ENCODE peak calls at places on chromosomes 13 and 19, in eight cellular contexts. U, N, M, Y, J, E, C and B are unnamed samples. For H3K4me1, the result is how much of the 10 kb centered on the place peaks cover.

GRCh38 chr19:9498183-9498902 is at the start of gene ZNF560:
- DNase-seq in N (peak), U (no peak), E (peak), C (no peak), J (no peak), Y (no peak), M (peak), B (peak)

GRCh38 chr19:35261356-35262100 is 7.2 kb upstream of the USF2 start:
- DNase-seq in E (no peak), M (no peak), U (no peak), C (peak), N (peak), J (no peak), Y (peak), B (peak)

GRCh38 chr19:31054430-31054829 is 294.8 kb downstream of the TSHZ3 start:
- DNase-seq in E (peak), U (no peak), J (peak), Y (peak), M (peak), N (peak), C (peak), B (no peak)

GRCh38 chr13:28329395-28330158 is 165.4 kb downstream of the FLT1 start:
- DNase-seq in Y (no peak), U (no peak), N (no peak), E (peak), C (no peak), M (peak), J (peak), B (peak)

GRCh38 chr13:38045278-38046048 is 175.9 kb upstream of the TRPC4 start:
- DNase-seq in N (no peak), J (no peak), M (peak), E (peak), C (no peak), U (no peak), Y (no peak), B (no peak)

GRCh38 chr13:99211421-99212035 is 10.9 kb downstream of the UBAC2 start:
- DNase-seq in E (no peak), U (no peak), C (no peak), J (no peak), M (no peak), Y (no peak), N (no peak), B (no peak)

GRCh38 chr19:53057904-53058579 is 13.5 kb downstream of the ERVV-2 start:
- DNase-seq in U (no peak), M (no peak), C (no peak), J (peak), N (no peak), E (no peak), Y (no peak), B (peak)

GRCh38 chr13:74040200-74040599 is 94.0 kb downstream of the KLF12 start:
- DNase-seq in N (peak), M (peak), Y (peak), C (peak), J (peak), E (peak), U (no peak), B (peak)

GRCh38 chr13:86960876-86961275 is 710.3 kb upstream of the SLITRK5 start:
- DNase-seq in U (no peak), N (no peak), J (no peak), E (no peak), M (peak), Y (no peak), C (no peak), B (no peak)

GRCh38 chr19:28823338-28823961 is 389.5 kb downstream of the UQCRFS1 start:
- DNase-seq in N (no peak), J (no peak), M (no peak), C (no peak), E (no peak), U (no peak), Y (no peak), B (no peak)

GRCh38 chr13:71118779-71119364 is 748.1 kb downstream of the DACH1 start:
- DNase-seq in J (no peak), Y (no peak), M (no peak), U (no peak), E (no peak), C (no peak), N (no peak), B (no peak)

GRCh38 chr19:35066691-35067563 is 25.4 kb downstream of the HPN start:
- DNase-seq in J (peak), U (peak), M (peak), Y (peak), C (peak), N (peak), E (peak), B (peak)

GRCh38 chr19:12825259-12826131 is 8.9 kb downstream of the RTBDN start:
- DNase-seq in C (peak), M (no peak), N (no peak), J (no peak), Y (no peak), E (peak), U (no peak), B (peak)
- TF ChIP-seq CTCF in C (peak), M (peak), N (no peak), J (peak), Y (no peak), E (peak), U (no peak), B (no peak)

GRCh38 chr19:40599331-40600085 is 1.7 kb upstream of the LTBP4 start:
- DNase-seq in J (no peak), E (peak), N (no peak), C (no peak), U (no peak), Y (no peak), M (no peak), B (peak)
- H3K4me1 ChIP-seq in J (half or more), E (half or more), N (under half), C (half or more), U (under half), Y (under half), M (under half), B (half or more)

GRCh38 chr13:62060570-62060969 is 644.9 kb upstream of the PCDH20 start:
- DNase-seq in N (no peak), M (no peak), C (no peak), J (no peak), U (no peak), E (no peak), Y (no peak), B (no peak)
- TF ChIP-seq POLR2A in N (no peak), M (no peak), C (no peak), J (no peak), U (no peak), E (no peak), Y (no peak), B (no peak)

GRCh38 chr19:7328647-7329046 is 20.1 kb upstream of the ARHGEF18 start:
- DNase-seq in U (no peak), C (no peak), J (no peak), Y (peak), N (no peak), E (no peak), M (no peak), B (no peak)
- TF ChIP-seq CTCF in U (peak), C (no peak), J (no peak), Y (no peak), N (no peak), E (peak), M (no peak), B (no peak)

GRCh38 chr19:17527326-17527725 is 15.9 kb downstream of the PGLS start:
- DNase-seq in Y (no peak), E (no peak), J (no peak), U (no peak), M (no peak), N (no peak), C (no peak), B (no peak)
- H3K4me1 ChIP-seq in Y (under half), E (under half), J (under half), U (under half), M (under half), N (under half), C (under half), B (under half)

GRCh38 chr13:75378301-75378700 is 103.7 kb downstream of the TBC1D4 start:
- DNase-seq in C (no peak), Y (no peak), N (no peak), U (no peak), M (no peak), E (no peak), J (no peak), B (no peak)
- TF ChIP-seq POLR2A in C (no peak), Y (no peak), N (no peak), U (no peak), M (no peak), E (no peak), J (no peak), B (no peak)

DNA sequence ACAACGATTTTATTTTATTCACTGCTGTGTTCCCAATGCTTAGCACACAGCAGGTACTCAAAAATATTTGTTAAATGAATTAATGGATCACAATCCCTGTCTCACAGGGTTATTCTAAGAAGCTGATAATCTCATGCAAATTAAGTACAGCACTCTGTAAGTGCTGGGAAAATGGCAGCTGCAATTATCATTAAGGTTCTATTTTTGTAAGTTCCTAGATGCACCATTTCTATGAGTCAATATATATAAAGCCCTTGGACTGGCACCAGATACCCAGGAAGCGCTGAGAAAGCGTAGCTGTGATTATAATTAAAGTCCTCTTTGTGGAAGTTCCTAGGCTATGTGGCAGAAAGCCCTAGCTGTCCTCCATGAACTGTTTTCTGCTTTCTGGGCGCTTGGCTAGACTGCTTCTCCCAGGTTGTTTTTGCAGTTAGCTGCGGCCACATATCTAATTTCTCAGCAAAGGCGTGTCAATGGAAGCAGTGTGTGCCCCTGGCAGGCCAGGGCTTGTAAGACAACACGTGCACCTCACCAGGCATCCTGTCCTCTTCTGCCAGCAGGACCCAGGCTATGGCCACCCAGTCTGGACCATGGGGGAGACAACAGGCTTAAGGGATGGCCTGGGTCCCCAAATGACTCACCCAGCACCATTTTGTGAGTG is 5.2 kb upstream of the SRRM5 start:
- DNase-seq in Y (no peak), M (no peak), C (no peak), J (no peak), U (no peak), N (no peak), E (no peak), B (no peak)
- TF ChIP-seq CTCF in Y (no peak), M (no peak), C (no peak), J (no peak), U (no peak), N (no peak), E (no peak), B (no peak)

DNA sequence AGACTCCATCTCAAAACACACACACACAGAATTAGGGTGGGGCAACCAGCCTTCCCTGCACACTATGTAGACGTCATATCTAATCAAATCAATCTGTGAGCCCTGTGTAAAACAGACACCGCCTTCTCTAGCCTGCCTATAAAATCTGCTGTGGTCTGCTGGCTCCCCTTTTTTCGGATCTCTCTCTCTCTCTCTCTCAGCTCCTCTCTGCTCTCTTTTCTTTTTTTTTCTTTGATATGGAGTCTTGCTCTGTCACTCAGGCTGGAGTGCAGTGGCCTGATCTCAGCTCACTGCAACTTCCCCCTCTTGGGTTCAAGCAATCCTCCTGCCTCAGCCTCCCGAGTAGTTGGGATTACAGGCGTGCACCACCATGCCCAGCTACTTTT is 11.8 kb upstream of the CD70 start:
- DNase-seq in J (no peak), C (no peak), U (no peak), Y (no peak), M (no peak), E (no peak), N (no peak), B (no peak)
- H3K4me1 ChIP-seq in J (under half), C (under half), U (under half), Y (under half), M (under half), E (under half), N (under half), B (under half)